ENCODE peak calls at places on chromosomes 11 and 22, in five cellular contexts. N is psoas muscle, Z is colonic mucosa, S is IMR-90, P is cardiac muscle cell. V is an unnamed sample.

GRCh38 chr22:39493759-39494158 is 8.3 kb upstream of the MIEF1 start:
- DNase-seq in N (no peak), Z (no peak), S (peak; percentile 92), P (no peak), V (no peak)

GRCh38 chr22:35477911-35478582 is 62.6 kb upstream of the RASD2 start:
- DNase-seq in N (peak; percentile 55), Z (peak; percentile 93), S (peak; percentile 91), P (no peak), V (peak; percentile 46)

GRCh38 chr22:38074181-38075104 is 9.5 kb downstream of the SLC16A8 start:
- DNase-seq in N (peak; percentile 22), Z (no peak), S (peak; percentile 41), P (no peak), V (no peak)

GRCh38 chr11:78415338-78415737 is 2.3 kb downstream of the GAB2 start:
- DNase-seq in N (no peak), Z (no peak), S (no peak), P (no peak), V (no peak)

GRCh38 chr22:39558950-39559349 is 11.6 kb upstream of the CACNA1I start:
- DNase-seq in N (no peak), Z (no peak), S (no peak), P (no peak), V (no peak)

GRCh38 chr11:3057069-3057963 is at the start of gene CARS1:
- DNase-seq in N (peak; percentile 98), Z (peak; percentile 97), S (peak; percentile 93), P (peak; percentile 97), V (peak; percentile 97)

GRCh38 chr22:43400449-43400848 is 11.4 kb upstream of the MPPED1 start:
- DNase-seq in N (no peak), Z (no peak), S (no peak), P (no peak), V (peak; percentile 41)

GRCh38 chr11:62461740-62462522 is 43.1 kb downstream of the SCGB1A1 start:
- DNase-seq in N (no peak), Z (no peak), S (peak; percentile 38), P (no peak), V (no peak)

GRCh38 chr22:46575915-46576555 is 38.6 kb upstream of the CELSR1 start:
- DNase-seq in N (no peak), Z (peak; percentile 80), S (no peak), P (peak; percentile 38), V (no peak)

GRCh38 chr11:64854157-64854533 is 9.7 kb upstream of the CDC42BPG start:
- DNase-seq in N (no peak), Z (no peak), S (no peak), P (no peak), V (no peak)

GRCh38 chr11:117664897-117665296 is 132.1 kb downstream of the DSCAML1 start:
- DNase-seq in N (no peak), Z (peak; percentile 31), S (no peak), P (no peak), V (no peak)

GRCh38 chr22:44550666-44551491 is 52.8 kb upstream of the RTL6 start:
- DNase-seq in N (peak; percentile 57), Z (peak; percentile 63), S (peak; percentile 98), P (no peak), V (no peak)

GRCh38 chr11:15810581-15810980 is 545.8 kb downstream of the SOX6 start:
- DNase-seq in N (no peak), Z (no peak), S (no peak), P (no peak), V (no peak)

GRCh38 chr11:61966673-61967176 is 709 bp downstream of the FTH1 start:
- DNase-seq in N (no peak), Z (peak; percentile 47), S (no peak), P (peak; percentile 55), V (peak; percentile 69)

GRCh38 chr11:134206185-134206584 is 17.6 kb downstream of the NCAPD3 start:
- DNase-seq in N (no peak), Z (no peak), S (no peak), P (no peak), V (no peak)

DNA sequence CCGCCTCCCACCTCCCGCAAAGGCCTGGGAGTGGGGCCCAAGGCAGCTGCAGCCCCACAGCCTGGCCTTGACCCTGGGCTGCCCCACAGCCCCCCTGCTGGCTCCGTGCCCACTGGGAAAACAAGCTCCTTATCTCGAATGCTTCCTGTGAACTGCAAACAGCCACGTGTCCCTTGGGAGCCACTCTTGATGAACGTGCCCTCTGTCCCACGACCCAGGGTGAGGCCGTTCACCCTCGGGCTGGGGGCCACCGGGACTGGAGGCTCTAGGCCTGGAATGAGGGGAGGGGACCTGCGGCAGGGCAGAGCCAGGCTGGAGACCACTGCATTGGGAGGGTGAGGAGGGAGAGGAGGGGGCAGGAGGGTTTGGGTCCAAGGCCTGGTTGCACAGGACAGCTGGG is 9.5 kb downstream of the H19 start:
- DNase-seq in N (no peak), Z (no peak), S (no peak), P (no peak), V (no peak)
- H3K4me1 ChIP-seq in N (no peaks in the 10 kb centered on the region), Z (no peaks in the 10 kb centered on the region), S (no peaks in the 10 kb centered on the region), P (no peaks in the 10 kb centered on the region), V (no peaks in the 10 kb centered on the region)

DNA sequence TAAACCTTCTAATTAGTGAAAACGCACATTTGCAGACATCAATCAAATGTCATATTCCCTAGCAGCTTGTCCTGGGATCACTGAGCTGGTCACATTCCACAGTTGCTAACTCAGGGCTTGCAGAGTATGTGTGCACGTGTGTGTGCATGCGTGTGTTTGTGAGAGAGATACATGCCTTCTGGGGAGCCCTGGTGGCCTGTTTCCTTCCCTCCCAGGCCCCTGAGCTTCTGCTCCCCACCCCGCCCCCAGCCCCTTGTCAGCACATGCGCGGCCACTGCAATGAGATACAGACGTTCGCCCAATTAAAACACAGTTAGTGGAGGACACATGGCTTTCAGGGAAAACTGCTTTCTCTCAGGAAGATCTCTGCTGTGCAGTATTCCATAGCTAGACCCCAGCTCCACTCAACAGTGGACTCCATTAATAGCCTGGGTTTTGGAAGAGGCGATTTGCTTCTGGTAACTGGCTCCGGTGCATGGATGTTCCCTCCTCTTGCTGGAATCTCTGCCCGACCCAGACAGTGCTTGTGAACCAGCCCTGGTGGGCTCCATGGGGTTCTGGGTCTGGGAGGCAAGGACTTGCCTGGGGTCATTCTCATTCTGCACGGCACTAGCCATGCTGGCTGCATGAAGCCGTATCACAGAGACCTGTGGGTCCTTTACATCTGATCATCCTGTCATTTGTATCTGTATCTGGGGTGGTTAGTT is 17.8 kb downstream of the LRP5 start:
- DNase-seq in N (no peak), Z (no peak), S (peak; percentile 53), P (no peak), V (no peak)
- H3K4me1 ChIP-seq in N (peaks cover 33% of the 10 kb centered on the region), Z (peaks cover 34% of the 10 kb centered on the region), S (peaks cover 16% of the 10 kb centered on the region), P (peaks cover 19% of the 10 kb centered on the region), V (peaks cover 25% of the 10 kb centered on the region)

GRCh38 chr11:28520291-28520690 is 412.1 kb downstream of the METTL15 start:
- DNase-seq in N (no peak), Z (no peak), S (no peak), P (no peak), V (no peak)
- H3K4me1 ChIP-seq in N (no peaks in the 10 kb centered on the region), Z (no peaks in the 10 kb centered on the region), S (peaks cover 6% of the 10 kb centered on the region), P (no peaks in the 10 kb centered on the region), V (no peaks in the 10 kb centered on the region)

GRCh38 chr22:31953251-31953650 is 8.9 kb downstream of the YWHAH start:
- DNase-seq in N (no peak), Z (no peak), S (no peak), P (no peak), V (no peak)
- H3K4me1 ChIP-seq in N (peaks cover 43% of the 10 kb centered on the region), Z (peaks cover 12% of the 10 kb centered on the region), S (peaks cover 12% of the 10 kb centered on the region), P (no peaks in the 10 kb centered on the region), V (peaks cover 35% of the 10 kb centered on the region)

GRCh38 chr11:73380321-73380720 is 4.1 kb downstream of the RELT start:
- DNase-seq in N (no peak), Z (no peak), S (no peak), P (peak; percentile 27), V (no peak)

GRCh38 chr11:73382183-73382582 is 6.0 kb downstream of the RELT start:
- DNase-seq in N (no peak), Z (no peak), S (no peak), P (peak; percentile 35), V (no peak)

GRCh38 chr11:73381589-73381988 is 5.4 kb downstream of the RELT start:
- DNase-seq in N (no peak), Z (no peak), S (no peak), P (no peak), V (no peak)

GRCh38 chr11:73379189-73379880 is 3.1 kb downstream of the RELT start:
- DNase-seq in N (peak; percentile 63), Z (peak; percentile 34), S (no peak), P (no peak), V (peak; percentile 90)

DNA sequence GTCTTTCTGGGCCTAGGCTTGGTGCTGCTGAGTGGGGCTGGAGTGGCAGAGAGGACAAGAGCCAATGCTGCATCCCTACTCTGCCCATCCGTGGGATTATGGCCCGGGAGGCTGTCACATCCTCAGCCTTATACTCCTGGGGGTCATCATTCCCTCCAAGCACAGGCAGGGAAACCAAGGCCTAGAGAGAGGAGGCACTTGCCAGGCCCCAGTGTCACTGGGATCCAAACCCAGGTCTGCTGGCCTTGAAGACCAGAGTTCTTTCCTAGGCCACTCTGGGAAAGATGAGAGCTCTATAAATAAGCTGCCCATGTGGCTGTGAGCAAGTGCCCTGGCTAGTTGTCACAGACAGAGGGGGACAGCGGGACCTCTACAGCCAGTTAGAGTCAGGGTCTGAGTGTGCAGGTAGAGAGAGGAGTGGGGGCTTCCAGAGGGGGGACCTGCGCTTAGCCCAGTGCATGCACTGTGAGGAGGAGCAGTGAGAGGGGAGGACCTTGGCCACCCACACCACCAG is 4.8 kb downstream of the RELT start:
- DNase-seq in N (no peak), Z (no peak), S (no peak), P (peak; percentile 61), V (no peak)
- H3K4me1 ChIP-seq in N (peaks cover 76% of the 10 kb centered on the region), Z (no peaks in the 10 kb centered on the region), S (peaks cover 24% of the 10 kb centered on the region), P (peaks cover 70% of the 10 kb centered on the region), V (no peaks in the 10 kb centered on the region)

DNA sequence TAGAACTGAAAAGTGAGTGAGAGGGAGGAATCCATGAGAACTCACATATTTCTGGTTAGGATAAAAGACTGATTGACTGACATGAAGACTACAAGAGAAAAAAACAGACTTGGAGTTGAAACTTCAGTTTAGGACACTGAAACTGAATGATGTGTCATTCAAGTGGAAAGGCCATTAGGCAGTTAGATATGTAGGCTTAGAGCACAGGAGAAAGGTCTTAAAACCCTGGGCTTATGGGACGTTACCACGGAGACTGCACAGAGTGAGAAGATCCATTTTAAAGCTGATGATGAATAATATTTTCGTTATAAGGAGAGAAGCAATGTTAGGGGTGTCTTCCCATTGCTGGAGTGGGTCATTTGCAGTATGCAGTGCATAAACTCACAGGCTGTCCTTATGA is 64.0 kb downstream of the MAML2 start:
- DNase-seq in N (no peak), Z (no peak), S (no peak), P (no peak), V (no peak)
- H3K4me1 ChIP-seq in N (no peaks in the 10 kb centered on the region), Z (peaks cover 3% of the 10 kb centered on the region), S (peaks cover 14% of the 10 kb centered on the region), P (peaks cover 30% of the 10 kb centered on the region), V (no peaks in the 10 kb centered on the region)

V was measured in pancreas.